ENCODE peak calls at places on chromosomes 2 and 18, in four cellular contexts. One of them, this sample, is unnamed.

GRCh38 chr2:121722479-121722878 is 14.2 kb downstream of the NIFK start:
- DNase-seq in HEK293T: no peak
- DNase-seq in iPS-NIHi11: no peak
- DNase-seq in dorsolateral prefrontal cortex: no peak
- DNase-seq in this sample: no peak

GRCh38 chr18:51621103-51621969 is 423.9 kb upstream of the MEX3C start:
- DNase-seq in dorsolateral prefrontal cortex: peak; percentile 80
- DNase-seq in HEK293T: peak; percentile 30
- DNase-seq in iPS-NIHi11: peak; percentile 75
- DNase-seq in this sample: no peak

GRCh38 chr2:9106338-9107167 is 100.1 kb upstream of the ASAP2 start:
- DNase-seq in dorsolateral prefrontal cortex: no peak
- DNase-seq in HEK293T: no peak
- DNase-seq in iPS-NIHi11: no peak
- DNase-seq in this sample: no peak

GRCh38 chr2:189535433-189535832 is 45.2 kb downstream of the SLC40A1 start:
- DNase-seq in HEK293T: no peak
- DNase-seq in iPS-NIHi11: no peak
- DNase-seq in dorsolateral prefrontal cortex: no peak
- DNase-seq in this sample: no peak

GRCh38 chr2:230717595-230717994 is 5.0 kb downstream of the CAB39 start:
- DNase-seq in HEK293T: no peak
- DNase-seq in iPS-NIHi11: peak; percentile 29
- DNase-seq in dorsolateral prefrontal cortex: no peak
- DNase-seq in this sample: no peak

GRCh38 chr2:190069936-190070696 is 7.6 kb upstream of the MSTN start:
- DNase-seq in HEK293T: peak; percentile 28
- DNase-seq in dorsolateral prefrontal cortex: peak; percentile 10
- DNase-seq in iPS-NIHi11: peak; percentile 17
- DNase-seq in this sample: peak; percentile 59

GRCh38 chr2:236341066-236341465 is 76.9 kb upstream of the ASB18 start:
- DNase-seq in dorsolateral prefrontal cortex: no peak
- DNase-seq in iPS-NIHi11: no peak
- DNase-seq in HEK293T: no peak
- DNase-seq in this sample: no peak

GRCh38 chr2:215603440-215603839 is 167.6 kb upstream of the FN1 start:
- DNase-seq in iPS-NIHi11: no peak
- DNase-seq in HEK293T: no peak
- DNase-seq in dorsolateral prefrontal cortex: no peak
- DNase-seq in this sample: no peak

GRCh38 chr2:199704358-199705238 is 146.4 kb downstream of the FTCDNL1 start:
- DNase-seq in dorsolateral prefrontal cortex: no peak
- DNase-seq in iPS-NIHi11: peak; percentile 68
- DNase-seq in HEK293T: peak; percentile 68
- DNase-seq in this sample: no peak

GRCh38 chr2:170928036-170928823 is 823 bp upstream of the GORASP2 start:
- DNase-seq in HEK293T: peak; percentile 9
- DNase-seq in dorsolateral prefrontal cortex: peak; percentile 11
- DNase-seq in iPS-NIHi11: peak; percentile 71
- DNase-seq in this sample: no peak

GRCh38 chr2:17752281-17752680 is 1.3 kb downstream of the SMC6 start:
- DNase-seq in iPS-NIHi11: no peak
- DNase-seq in dorsolateral prefrontal cortex: no peak
- DNase-seq in HEK293T: no peak
- DNase-seq in this sample: no peak

GRCh38 chr2:202178342-202178958 is 59.9 kb downstream of the SUMO1 start:
- DNase-seq in HEK293T: peak; percentile 61
- DNase-seq in iPS-NIHi11: peak; percentile 81
- DNase-seq in dorsolateral prefrontal cortex: peak; percentile 62
- DNase-seq in this sample: no peak

GRCh38 chr18:25843791-25844190 is 246.6 kb downstream of the SS18 start:
- DNase-seq in iPS-NIHi11: no peak
- DNase-seq in dorsolateral prefrontal cortex: no peak
- DNase-seq in HEK293T: no peak
- DNase-seq in this sample: no peak

GRCh38 chr2:203170502-203170901 is 68.3 kb upstream of the CYP20A1 start:
- DNase-seq in dorsolateral prefrontal cortex: no peak
- DNase-seq in HEK293T: no peak
- DNase-seq in iPS-NIHi11: no peak
- DNase-seq in this sample: no peak

GRCh38 chr18:12726774-12727550 is 24.1 kb downstream of the PSMG2 start:
- DNase-seq in HEK293T: peak; percentile 61
- DNase-seq in iPS-NIHi11: peak; percentile 86
- DNase-seq in dorsolateral prefrontal cortex: peak; percentile 66
- DNase-seq in this sample: peak; percentile 65

GRCh38 chr2:218033208-218033589 is 30.4 kb upstream of the TNS1 start:
- DNase-seq in dorsolateral prefrontal cortex: no peak
- DNase-seq in iPS-NIHi11: peak; percentile 5
- DNase-seq in HEK293T: no peak
- DNase-seq in this sample: no peak

GRCh38 chr2:232336241-232336736 is 42.3 kb upstream of the ALPP start:
- DNase-seq in HEK293T: no peak
- DNase-seq in iPS-NIHi11: no peak
- DNase-seq in dorsolateral prefrontal cortex: no peak
- DNase-seq in this sample: no peak

GRCh38 chr2:160293401-160293911 is 93.4 kb upstream of the ITGB6 start:
- DNase-seq in iPS-NIHi11: no peak
- DNase-seq in dorsolateral prefrontal cortex: no peak
- DNase-seq in HEK293T: no peak
- DNase-seq in this sample: no peak

GRCh38 chr2:134934641-134935040 is 16.0 kb downstream of the CCNT2 start:
- DNase-seq in dorsolateral prefrontal cortex: no peak
- DNase-seq in HEK293T: no peak
- DNase-seq in iPS-NIHi11: no peak
- DNase-seq in this sample: no peak

GRCh38 chr2:68766378-68766845 is 31.8 kb downstream of the ARHGAP25 start:
- DNase-seq in iPS-NIHi11: no peak
- DNase-seq in dorsolateral prefrontal cortex: no peak
- DNase-seq in HEK293T: no peak
- DNase-seq in this sample: no peak

GRCh38 chr18:54712758-54713157 is 115.5 kb upstream of the RAB27B start:
- DNase-seq in dorsolateral prefrontal cortex: no peak
- DNase-seq in HEK293T: no peak
- DNase-seq in iPS-NIHi11: no peak
- DNase-seq in this sample: no peak

GRCh38 chr2:53475320-53475719 is 292.3 kb upstream of the CHAC2 start:
- DNase-seq in HEK293T: no peak
- DNase-seq in iPS-NIHi11: no peak
- DNase-seq in dorsolateral prefrontal cortex: no peak
- DNase-seq in this sample: no peak

GRCh38 chr2:26807788-26808460 is 22.1 kb downstream of the CENPA start:
- DNase-seq in dorsolateral prefrontal cortex: peak; percentile 54
- DNase-seq in HEK293T: no peak
- DNase-seq in iPS-NIHi11: peak; percentile 23
- DNase-seq in this sample: peak; percentile 4

GRCh38 chr2:204706939-204707338 is 161.7 kb downstream of the PARD3B start:
- DNase-seq in iPS-NIHi11: peak; percentile 10
- DNase-seq in dorsolateral prefrontal cortex: no peak
- DNase-seq in HEK293T: peak; percentile 5
- DNase-seq in this sample: no peak

GRCh38 chr2:231227309-231228162 is 29.1 kb downstream of the ARMC9 start:
- DNase-seq in HEK293T: peak; percentile 84
- DNase-seq in dorsolateral prefrontal cortex: peak; percentile 55
- DNase-seq in iPS-NIHi11: peak; percentile 90
- DNase-seq in this sample: peak; percentile 40

GRCh38 chr18:69484699-69485396 is 84.2 kb downstream of the DOK6 start:
- DNase-seq in iPS-NIHi11: peak; percentile 12
- DNase-seq in HEK293T: no peak
- DNase-seq in dorsolateral prefrontal cortex: no peak
- DNase-seq in this sample: no peak

GRCh38 chr2:39128919-39129391 is 8.1 kb upstream of the SOS1 start:
- DNase-seq in HEK293T: no peak
- DNase-seq in iPS-NIHi11: no peak
- DNase-seq in dorsolateral prefrontal cortex: no peak
- DNase-seq in this sample: no peak

GRCh38 chr18:33761363-33761762 is 183.3 kb downstream of the ASXL3 start:
- DNase-seq in HEK293T: peak; percentile 45
- DNase-seq in dorsolateral prefrontal cortex: no peak
- DNase-seq in iPS-NIHi11: peak; percentile 14
- DNase-seq in this sample: no peak

GRCh38 chr2:206981089-206981674 is 41.9 kb downstream of the CPO start:
- DNase-seq in iPS-NIHi11: no peak
- DNase-seq in HEK293T: no peak
- DNase-seq in dorsolateral prefrontal cortex: peak; percentile 20
- DNase-seq in this sample: no peak

GRCh38 chr2:229849073-229849472 is 72.7 kb downstream of the TRIP12 start:
- DNase-seq in dorsolateral prefrontal cortex: no peak
- DNase-seq in iPS-NIHi11: no peak
- DNase-seq in HEK293T: no peak
- DNase-seq in this sample: no peak

GRCh38 chr18:53861185-53861584 is 363.3 kb downstream of the MBD2 start:
- DNase-seq in HEK293T: no peak
- DNase-seq in dorsolateral prefrontal cortex: no peak
- DNase-seq in iPS-NIHi11: no peak
- DNase-seq in this sample: no peak